ENCODE peak calls at places on chromosomes 1 and 21, in eight cellular contexts. One of them, this sample, is unnamed.

GRCh38 chr1:244173765-244174164 is 122.7 kb downstream of the ZBTB18 start:
- DNase-seq in lung: no peak
- DNase-seq in NAMALWA: no peak
- DNase-seq in activated CD4-positive, alpha-beta T cell treated with anti-CD3 and anti-CD28 coated beads, Interleukin-2, amount 10 ng/mL, durations not matched to agents 7 days and 5 days: no peak
- DNase-seq in brain pericyte: no peak
- DNase-seq in stimulated activated CD4-positive, alpha-beta T cell treated with anti-CD3 and anti-CD28 coated beads, Interleukin-2, amount 100 ng/mL, for 24 hours: no peak
- DNase-seq in PC-9: no peak
- DNase-seq in endothelial cell: no peak
- DNase-seq in this sample: no peak

GRCh38 chr21:39114871-39115658 is 68.2 kb downstream of the PSMG1 start:
- DNase-seq in lung: no peak
- DNase-seq in NAMALWA: no peak
- DNase-seq in activated CD4-positive, alpha-beta T cell treated with anti-CD3 and anti-CD28 coated beads, Interleukin-2, amount 10 ng/mL, durations not matched to agents 7 days and 5 days: no peak
- DNase-seq in brain pericyte: peak
- DNase-seq in stimulated activated CD4-positive, alpha-beta T cell treated with anti-CD3 and anti-CD28 coated beads, Interleukin-2, amount 100 ng/mL, for 24 hours: no peak
- DNase-seq in PC-9: peak
- DNase-seq in endothelial cell: no peak
- DNase-seq in this sample: no peak

GRCh38 chr1:154972517-154973343 is 1.8 kb upstream of the CKS1B start:
- DNase-seq in lung: peak
- DNase-seq in NAMALWA: no peak
- DNase-seq in activated CD4-positive, alpha-beta T cell treated with anti-CD3 and anti-CD28 coated beads, Interleukin-2, amount 10 ng/mL, durations not matched to agents 7 days and 5 days: no peak
- DNase-seq in brain pericyte: no peak
- DNase-seq in stimulated activated CD4-positive, alpha-beta T cell treated with anti-CD3 and anti-CD28 coated beads, Interleukin-2, amount 100 ng/mL, for 24 hours: no peak
- DNase-seq in PC-9: peak
- DNase-seq in endothelial cell: peak
- DNase-seq in this sample: no peak

GRCh38 chr1:37415611-37416244 is 58.7 kb upstream of the ZC3H12A start:
- DNase-seq in lung: no peak
- DNase-seq in NAMALWA: no peak
- DNase-seq in activated CD4-positive, alpha-beta T cell treated with anti-CD3 and anti-CD28 coated beads, Interleukin-2, amount 10 ng/mL, durations not matched to agents 7 days and 5 days: no peak
- DNase-seq in brain pericyte: no peak
- DNase-seq in stimulated activated CD4-positive, alpha-beta T cell treated with anti-CD3 and anti-CD28 coated beads, Interleukin-2, amount 100 ng/mL, for 24 hours: no peak
- DNase-seq in PC-9: no peak
- DNase-seq in endothelial cell: no peak
- DNase-seq in this sample: no peak

GRCh38 chr1:79052829-79053449 is 46.4 kb upstream of the ADGRL4 start:
- DNase-seq in lung: no peak
- DNase-seq in NAMALWA: peak
- DNase-seq in activated CD4-positive, alpha-beta T cell treated with anti-CD3 and anti-CD28 coated beads, Interleukin-2, amount 10 ng/mL, durations not matched to agents 7 days and 5 days: no peak
- DNase-seq in brain pericyte: no peak
- DNase-seq in stimulated activated CD4-positive, alpha-beta T cell treated with anti-CD3 and anti-CD28 coated beads, Interleukin-2, amount 100 ng/mL, for 24 hours: no peak
- DNase-seq in PC-9: no peak
- DNase-seq in endothelial cell: no peak
- DNase-seq in this sample: no peak

GRCh38 chr1:216306830-216307229 is 116.4 kb downstream of the USH2A start:
- DNase-seq in lung: no peak
- DNase-seq in NAMALWA: peak
- DNase-seq in activated CD4-positive, alpha-beta T cell treated with anti-CD3 and anti-CD28 coated beads, Interleukin-2, amount 10 ng/mL, durations not matched to agents 7 days and 5 days: no peak
- DNase-seq in brain pericyte: no peak
- DNase-seq in stimulated activated CD4-positive, alpha-beta T cell treated with anti-CD3 and anti-CD28 coated beads, Interleukin-2, amount 100 ng/mL, for 24 hours: no peak
- DNase-seq in PC-9: no peak
- DNase-seq in endothelial cell: no peak
- DNase-seq in this sample: no peak

GRCh38 chr1:58189453-58189852 is 357.1 kb downstream of the OMA1 start:
- DNase-seq in lung: no peak
- DNase-seq in NAMALWA: no peak
- DNase-seq in activated CD4-positive, alpha-beta T cell treated with anti-CD3 and anti-CD28 coated beads, Interleukin-2, amount 10 ng/mL, durations not matched to agents 7 days and 5 days: no peak
- DNase-seq in brain pericyte: no peak
- DNase-seq in stimulated activated CD4-positive, alpha-beta T cell treated with anti-CD3 and anti-CD28 coated beads, Interleukin-2, amount 100 ng/mL, for 24 hours: no peak
- DNase-seq in PC-9: no peak
- DNase-seq in endothelial cell: no peak
- DNase-seq in this sample: no peak

GRCh38 chr1:24111264-24111997 is 504 bp downstream of the MYOM3 start:
- DNase-seq in lung: no peak
- DNase-seq in NAMALWA: no peak
- DNase-seq in activated CD4-positive, alpha-beta T cell treated with anti-CD3 and anti-CD28 coated beads, Interleukin-2, amount 10 ng/mL, durations not matched to agents 7 days and 5 days: no peak
- DNase-seq in brain pericyte: no peak
- DNase-seq in stimulated activated CD4-positive, alpha-beta T cell treated with anti-CD3 and anti-CD28 coated beads, Interleukin-2, amount 100 ng/mL, for 24 hours: no peak
- DNase-seq in PC-9: no peak
- DNase-seq in endothelial cell: no peak
- DNase-seq in this sample: no peak

GRCh38 chr1:232470711-232471110 is 159.2 kb downstream of the SIPA1L2 start:
- DNase-seq in lung: no peak
- DNase-seq in NAMALWA: no peak
- DNase-seq in activated CD4-positive, alpha-beta T cell treated with anti-CD3 and anti-CD28 coated beads, Interleukin-2, amount 10 ng/mL, durations not matched to agents 7 days and 5 days: no peak
- DNase-seq in brain pericyte: no peak
- DNase-seq in stimulated activated CD4-positive, alpha-beta T cell treated with anti-CD3 and anti-CD28 coated beads, Interleukin-2, amount 100 ng/mL, for 24 hours: no peak
- DNase-seq in PC-9: no peak
- DNase-seq in endothelial cell: no peak
- DNase-seq in this sample: no peak

GRCh38 chr1:125087247-125087646 is 3902.5 kb downstream of the SRGAP2C start:
- DNase-seq in lung: no peak
- DNase-seq in NAMALWA: no peak
- DNase-seq in activated CD4-positive, alpha-beta T cell treated with anti-CD3 and anti-CD28 coated beads, Interleukin-2, amount 10 ng/mL, durations not matched to agents 7 days and 5 days: no peak
- DNase-seq in brain pericyte: no peak
- DNase-seq in stimulated activated CD4-positive, alpha-beta T cell treated with anti-CD3 and anti-CD28 coated beads, Interleukin-2, amount 100 ng/mL, for 24 hours: no peak
- DNase-seq in PC-9: no peak
- DNase-seq in endothelial cell: no peak
- DNase-seq in this sample: no peak

GRCh38 chr1:211511947-211512346 is 20.0 kb upstream of the RD3 start:
- DNase-seq in lung: no peak
- DNase-seq in NAMALWA: no peak
- DNase-seq in activated CD4-positive, alpha-beta T cell treated with anti-CD3 and anti-CD28 coated beads, Interleukin-2, amount 10 ng/mL, durations not matched to agents 7 days and 5 days: no peak
- DNase-seq in brain pericyte: no peak
- DNase-seq in stimulated activated CD4-positive, alpha-beta T cell treated with anti-CD3 and anti-CD28 coated beads, Interleukin-2, amount 100 ng/mL, for 24 hours: no peak
- DNase-seq in PC-9: no peak
- DNase-seq in endothelial cell: no peak
- DNase-seq in this sample: no peak

GRCh38 chr1:27535386-27535785 is 45.4 kb upstream of the WASF2 start:
- DNase-seq in lung: no peak
- DNase-seq in NAMALWA: no peak
- DNase-seq in activated CD4-positive, alpha-beta T cell treated with anti-CD3 and anti-CD28 coated beads, Interleukin-2, amount 10 ng/mL, durations not matched to agents 7 days and 5 days: no peak
- DNase-seq in brain pericyte: no peak
- DNase-seq in stimulated activated CD4-positive, alpha-beta T cell treated with anti-CD3 and anti-CD28 coated beads, Interleukin-2, amount 100 ng/mL, for 24 hours: no peak
- DNase-seq in PC-9: no peak
- DNase-seq in endothelial cell: no peak
- DNase-seq in this sample: no peak

GRCh38 chr1:19484793-19485361 is 462 bp downstream of the CAPZB start:
- DNase-seq in lung: no peak
- DNase-seq in NAMALWA: no peak
- DNase-seq in activated CD4-positive, alpha-beta T cell treated with anti-CD3 and anti-CD28 coated beads, Interleukin-2, amount 10 ng/mL, durations not matched to agents 7 days and 5 days: no peak
- DNase-seq in brain pericyte: no peak
- DNase-seq in stimulated activated CD4-positive, alpha-beta T cell treated with anti-CD3 and anti-CD28 coated beads, Interleukin-2, amount 100 ng/mL, for 24 hours: peak
- DNase-seq in PC-9: no peak
- DNase-seq in endothelial cell: peak
- DNase-seq in this sample: peak

GRCh38 chr1:186858923-186859322 is 30.2 kb downstream of the PLA2G4A start:
- DNase-seq in lung: no peak
- DNase-seq in NAMALWA: no peak
- DNase-seq in activated CD4-positive, alpha-beta T cell treated with anti-CD3 and anti-CD28 coated beads, Interleukin-2, amount 10 ng/mL, durations not matched to agents 7 days and 5 days: no peak
- DNase-seq in brain pericyte: no peak
- DNase-seq in stimulated activated CD4-positive, alpha-beta T cell treated with anti-CD3 and anti-CD28 coated beads, Interleukin-2, amount 100 ng/mL, for 24 hours: no peak
- DNase-seq in PC-9: no peak
- DNase-seq in endothelial cell: no peak
- DNase-seq in this sample: no peak

GRCh38 chr1:172662464-172663109 is 3.7 kb downstream of the FASLG start:
- DNase-seq in lung: peak
- DNase-seq in NAMALWA: peak
- DNase-seq in activated CD4-positive, alpha-beta T cell treated with anti-CD3 and anti-CD28 coated beads, Interleukin-2, amount 10 ng/mL, durations not matched to agents 7 days and 5 days: peak
- DNase-seq in brain pericyte: no peak
- DNase-seq in stimulated activated CD4-positive, alpha-beta T cell treated with anti-CD3 and anti-CD28 coated beads, Interleukin-2, amount 100 ng/mL, for 24 hours: peak
- DNase-seq in PC-9: no peak
- DNase-seq in endothelial cell: no peak
- DNase-seq in this sample: peak

GRCh38 chr1:15337656-15338402 is 71.9 kb upstream of the EFHD2 start:
- DNase-seq in lung: no peak
- DNase-seq in NAMALWA: no peak
- DNase-seq in activated CD4-positive, alpha-beta T cell treated with anti-CD3 and anti-CD28 coated beads, Interleukin-2, amount 10 ng/mL, durations not matched to agents 7 days and 5 days: no peak
- DNase-seq in brain pericyte: no peak
- DNase-seq in stimulated activated CD4-positive, alpha-beta T cell treated with anti-CD3 and anti-CD28 coated beads, Interleukin-2, amount 100 ng/mL, for 24 hours: no peak
- DNase-seq in PC-9: peak
- DNase-seq in endothelial cell: no peak
- DNase-seq in this sample: no peak

GRCh38 chr1:233638513-233638912 is 24.6 kb downstream of the KCNK1 start:
- DNase-seq in lung: no peak
- DNase-seq in NAMALWA: no peak
- DNase-seq in activated CD4-positive, alpha-beta T cell treated with anti-CD3 and anti-CD28 coated beads, Interleukin-2, amount 10 ng/mL, durations not matched to agents 7 days and 5 days: no peak
- DNase-seq in brain pericyte: no peak
- DNase-seq in stimulated activated CD4-positive, alpha-beta T cell treated with anti-CD3 and anti-CD28 coated beads, Interleukin-2, amount 100 ng/mL, for 24 hours: no peak
- DNase-seq in PC-9: no peak
- DNase-seq in endothelial cell: no peak
- DNase-seq in this sample: no peak

GRCh38 chr1:164296172-164296571 is 262.8 kb upstream of the PBX1 start:
- DNase-seq in lung: no peak
- DNase-seq in NAMALWA: no peak
- DNase-seq in activated CD4-positive, alpha-beta T cell treated with anti-CD3 and anti-CD28 coated beads, Interleukin-2, amount 10 ng/mL, durations not matched to agents 7 days and 5 days: no peak
- DNase-seq in brain pericyte: no peak
- DNase-seq in stimulated activated CD4-positive, alpha-beta T cell treated with anti-CD3 and anti-CD28 coated beads, Interleukin-2, amount 100 ng/mL, for 24 hours: no peak
- DNase-seq in PC-9: no peak
- DNase-seq in endothelial cell: no peak
- DNase-seq in this sample: no peak

GRCh38 chr1:54904476-54905048 is 17.6 kb upstream of the DHCR24 start:
- DNase-seq in lung: no peak
- DNase-seq in NAMALWA: no peak
- DNase-seq in activated CD4-positive, alpha-beta T cell treated with anti-CD3 and anti-CD28 coated beads, Interleukin-2, amount 10 ng/mL, durations not matched to agents 7 days and 5 days: no peak
- DNase-seq in brain pericyte: no peak
- DNase-seq in stimulated activated CD4-positive, alpha-beta T cell treated with anti-CD3 and anti-CD28 coated beads, Interleukin-2, amount 100 ng/mL, for 24 hours: no peak
- DNase-seq in PC-9: peak
- DNase-seq in endothelial cell: no peak
- DNase-seq in this sample: no peak

GRCh38 chr1:15128520-15129313 is 24.8 kb upstream of the TMEM51 start:
- DNase-seq in lung: peak
- DNase-seq in NAMALWA: peak
- DNase-seq in activated CD4-positive, alpha-beta T cell treated with anti-CD3 and anti-CD28 coated beads, Interleukin-2, amount 10 ng/mL, durations not matched to agents 7 days and 5 days: peak
- DNase-seq in brain pericyte: peak
- DNase-seq in stimulated activated CD4-positive, alpha-beta T cell treated with anti-CD3 and anti-CD28 coated beads, Interleukin-2, amount 100 ng/mL, for 24 hours: peak
- DNase-seq in PC-9: peak
- DNase-seq in endothelial cell: peak
- DNase-seq in this sample: no peak

GRCh38 chr1:77605246-77606026 is 77.0 kb downstream of the ZZZ3 start:
- DNase-seq in lung: peak
- DNase-seq in NAMALWA: no peak
- DNase-seq in activated CD4-positive, alpha-beta T cell treated with anti-CD3 and anti-CD28 coated beads, Interleukin-2, amount 10 ng/mL, durations not matched to agents 7 days and 5 days: no peak
- DNase-seq in brain pericyte: peak
- DNase-seq in stimulated activated CD4-positive, alpha-beta T cell treated with anti-CD3 and anti-CD28 coated beads, Interleukin-2, amount 100 ng/mL, for 24 hours: no peak
- DNase-seq in PC-9: peak
- DNase-seq in endothelial cell: no peak
- DNase-seq in this sample: peak

This sample was measured in CMK.